ENCODE peak calls at places on chromosome 20, in ten cellular contexts. H is activated CD4-positive, alpha-beta T cell treated with anti-CD3 and anti-CD28 coated beads, Interleukin-2, amount 50 U/mL, for 4 hours; I is M059J; D is NB4; W is astrocyte of the cerebellum; Q is cerebellum; A is GM23248; T is pancreas; E is small intestine; X is naive B cell. S is an unnamed sample.

GRCh38 chr20:41095110-41095969 is 42.0 kb upstream of the PLCG1 start:
- DNase-seq in D (peak; percentile 73), E (peak; percentile 69), H (peak; percentile 38), T (peak; percentile 68), Q (peak; percentile 63), W (peak; percentile 45), A (peak; percentile 77), I (peak; percentile 71), X (peak; percentile 51), S (no peak)

GRCh38 chr20:63452341-63453028 is 20.0 kb downstream of the KCNQ2 start:
- DNase-seq in A (no peak), I (no peak), T (no peak), H (no peak), W (no peak), E (no peak), X (no peak), D (no peak), Q (no peak), S (no peak)

GRCh38 chr20:45998337-45998736 is 10.4 kb upstream of the MMP9 start:
- DNase-seq in H (no peak), E (no peak), W (no peak), D (peak; percentile 88), Q (no peak), T (no peak), I (peak; percentile 59), A (no peak), X (no peak), S (no peak)

GRCh38 chr20:25269057-25269832 is 21.4 kb downstream of the PYGB start:
- DNase-seq in H (no peak), X (no peak), E (no peak), Q (no peak), A (no peak), D (no peak), I (no peak), T (no peak), W (no peak), S (no peak)

GRCh38 chr20:23018941-23019340 is 16.2 kb upstream of the SSTR4 start:
- DNase-seq in E (no peak), X (no peak), A (no peak), D (no peak), I (no peak), H (no peak), Q (no peak), W (no peak), T (no peak), S (no peak)

GRCh38 chr20:1491281-1491840 is at the start of gene SIRPB2:
- DNase-seq in W (no peak), T (no peak), Q (no peak), A (no peak), D (peak; percentile 92), I (no peak), E (no peak), X (no peak), H (no peak), S (peak; percentile 80)

GRCh38 chr20:38270869-38271608 is 10.5 kb upstream of the KIAA1755 start:
- DNase-seq in W (peak; percentile 97), A (peak; percentile 95), D (peak; percentile 24), X (no peak), E (peak; percentile 8), Q (no peak), T (no peak), I (peak; percentile 100), H (no peak), S (no peak)

GRCh38 chr20:15767636-15768369 is 805.4 kb downstream of the KIF16B start:
- DNase-seq in H (no peak), X (peak; percentile 11), A (no peak), I (no peak), Q (no peak), D (no peak), T (no peak), E (no peak), W (no peak), S (no peak)

GRCh38 chr20:50569864-50570836 is 60.0 kb downstream of the PTPN1 start:
- DNase-seq in E (no peak), T (no peak), A (peak; percentile 57), D (peak; percentile 40), Q (no peak), W (no peak), H (peak; percentile 29), X (peak; percentile 34), I (peak; percentile 73), S (no peak)

GRCh38 chr20:4490045-4490444 is 231.7 kb upstream of the PRND start:
- DNase-seq in D (no peak), Q (no peak), I (peak; percentile 60), E (no peak), H (no peak), W (no peak), T (no peak), A (no peak), X (no peak), S (no peak)

GRCh38 chr20:13784271-13784892 is 337 bp downstream of the ESF1 start:
- DNase-seq in H (no peak), I (no peak), W (no peak), Q (no peak), D (no peak), T (no peak), X (peak; percentile 1), E (no peak), A (peak; percentile 25), S (no peak)

GRCh38 chr20:48622421-48622820 is 205.4 kb downstream of the PREX1 start:
- DNase-seq in T (peak; percentile 44), A (no peak), E (no peak), D (no peak), W (no peak), X (no peak), Q (no peak), H (no peak), I (no peak), S (no peak)

GRCh38 chr20:58822748-58823730 is 27.7 kb downstream of the GNAS-AS1 start:
- DNase-seq in D (no peak), W (no peak), Q (no peak), I (no peak), T (no peak), X (no peak), H (no peak), A (no peak), E (no peak), S (no peak)

GRCh38 chr20:53942973-53943372 is 127.4 kb downstream of the BCAS1 start:
- DNase-seq in I (no peak), D (no peak), E (no peak), T (no peak), X (no peak), W (no peak), Q (no peak), H (no peak), A (no peak), S (no peak)

GRCh38 chr20:49404461-49404860 is 78.0 kb downstream of the KCNB1 start:
- DNase-seq in X (no peak), W (no peak), A (no peak), D (no peak), E (no peak), I (no peak), H (no peak), T (no peak), Q (no peak), S (no peak)

GRCh38 chr20:18904624-18905023 is 91.0 kb downstream of the SCP2D1 start:
- DNase-seq in X (no peak), T (no peak), E (peak; percentile 9), I (peak; percentile 12), A (peak; percentile 10), H (no peak), D (peak; percentile 45), W (no peak), Q (peak; percentile 25), S (no peak)

GRCh38 chr20:44112456-44112855 is 74.5 kb downstream of the JPH2 start:
- DNase-seq in D (no peak), X (no peak), A (no peak), I (no peak), Q (no peak), E (no peak), W (no peak), T (no peak), H (no peak), S (no peak)

GRCh38 chr20:17626217-17627007 is 55.6 kb downstream of the RRBP1 start:
- DNase-seq in Q (peak; percentile 32), E (peak; percentile 31), W (no peak), H (no peak), A (no peak), D (no peak), I (no peak), X (no peak), T (peak; percentile 67), S (no peak)

GRCh38 chr20:37804584-37805566 is 98.1 kb upstream of the VSTM2L start:
- DNase-seq in E (no peak), H (no peak), D (peak; percentile 8), Q (no peak), T (no peak), X (peak; percentile 82), A (no peak), I (peak; percentile 18), W (no peak), S (peak; percentile 84)

GRCh38 chr20:14643146-14643545 is 305.7 kb upstream of the FLRT3 start:
- DNase-seq in H (no peak), A (no peak), Q (no peak), T (no peak), D (no peak), X (no peak), I (no peak), E (no peak), W (no peak), S (no peak)

GRCh38 chr20:21251278-21251677 is 51.9 kb upstream of the XRN2 start:
- DNase-seq in A (no peak), W (no peak), X (no peak), I (peak; percentile 88), Q (no peak), D (no peak), T (no peak), E (no peak), H (no peak), S (no peak)

GRCh38 chr20:41738584-41739193 is 120.5 kb upstream of the CHD6 start:
- DNase-seq in I (peak; percentile 50), X (peak; percentile 5), H (no peak), D (peak; percentile 47), Q (peak; percentile 7), A (peak; percentile 75), E (peak; percentile 49), T (peak; percentile 69), W (peak; percentile 8), S (no peak)

GRCh38 chr20:37880726-37881591 is 22.0 kb upstream of the VSTM2L start:
- DNase-seq in D (peak; percentile 42), I (peak; percentile 26), W (no peak), T (peak; percentile 80), H (no peak), A (peak; percentile 29), Q (no peak), E (peak; percentile 51), X (no peak), S (no peak)

GRCh38 chr20:57433658-57434389 is 42.6 kb downstream of the RBM38 start:
- DNase-seq in T (no peak), A (no peak), W (no peak), Q (no peak), X (peak; percentile 35), D (peak; percentile 60), E (no peak), I (peak; percentile 26), H (no peak), S (peak; percentile 6)

GRCh38 chr20:4235512-4236043 is 220.2 kb upstream of the RNF24 start:
- DNase-seq in E (no peak), Q (no peak), H (no peak), W (no peak), A (no peak), T (no peak), I (no peak), X (no peak), D (no peak), S (no peak)

GRCh38 chr20:13554706-13555105 is 84.0 kb downstream of the TASP1 start:
- DNase-seq in E (no peak), W (no peak), Q (no peak), A (peak; percentile 63), T (no peak), D (peak; percentile 13), H (no peak), I (peak; percentile 78), X (no peak), S (no peak)

GRCh38 chr20:48336647-48337046 is 491.2 kb downstream of the PREX1 start:
- DNase-seq in A (no peak), E (no peak), Q (no peak), X (no peak), W (no peak), I (no peak), D (no peak), H (no peak), T (no peak), S (no peak)